ENCODE peak calls at places on chromosomes 6 and 20, in five cellular contexts. N, R, K, T and I are unnamed samples. For H3K9me3, the result is how much of the 10 kb centered on the place peaks cover.

GRCh38 chr6:168716581-168716980 is 275.6 kb downstream of the SMOC2 start:
- DNase-seq in N (no peak), R (no peak), K (no peak), T (no peak), I (no peak)

GRCh38 chr6:151322570-151322969 is 68.8 kb downstream of the ZBTB2 start:
- DNase-seq in N (no peak), R (no peak), K (no peak), T (no peak), I (no peak)

GRCh38 chr6:89400912-89401399 is 11.1 kb downstream of the RRAGD start:
- DNase-seq in N (no peak), R (no peak), K (no peak), T (no peak), I (no peak)

GRCh38 chr6:130282234-130282995 is 59.7 kb upstream of the SAMD3 start:
- DNase-seq in N (peak), R (no peak), K (no peak), T (no peak), I (no peak)

GRCh38 chr6:16332175-16332542 is 93.8 kb downstream of the GMPR start:
- DNase-seq in N (peak), R (peak), K (no peak), T (peak), I (peak)

GRCh38 chr6:129691043-129691640 is 18.8 kb downstream of the ARHGAP18 start:
- DNase-seq in N (no peak), R (no peak), K (no peak), T (no peak), I (no peak)

GRCh38 chr6:47479156-47479541 is 1.6 kb downstream of the CD2AP start:
- DNase-seq in N (no peak), R (no peak), K (no peak), T (no peak), I (peak)

GRCh38 chr6:84094050-84094435 is 60.5 kb downstream of the MRAP2 start:
- DNase-seq in N (no peak), R (no peak), K (no peak), T (no peak), I (no peak)

GRCh38 chr20:57600324-57601210 is 19.7 kb downstream of the ZBP1 start:
- DNase-seq in N (no peak), R (peak), K (no peak), T (no peak), I (no peak)

GRCh38 chr20:51715873-51716215 is 52.3 kb downstream of the ATP9A start:
- DNase-seq in N (no peak), R (no peak), K (no peak), T (no peak), I (no peak)

GRCh38 chr20:21125072-21125848 is 622 bp upstream of the KIZ start:
- DNase-seq in N (peak), R (peak), K (no peak), T (no peak), I (peak)

GRCh38 chr6:169985121-169986015 is 233.9 kb downstream of the ERMARD start:
- DNase-seq in N (no peak), R (no peak), K (peak), T (peak), I (no peak)
- H3K9me3 ChIP-seq in N (under half), R (under half), K (under half), T (under half), I (under half)

GRCh38 chr20:14336667-14337066 is 745 bp downstream of the FLRT3 start:
- DNase-seq in N (peak), R (no peak), K (no peak), T (no peak), I (no peak)

GRCh38 chr20:14335122-14335521 is 2.3 kb downstream of the FLRT3 start:
- DNase-seq in N (no peak), R (no peak), K (no peak), T (no peak), I (no peak)

GRCh38 chr20:14333734-14334133 is 3.7 kb downstream of the FLRT3 start:
- DNase-seq in N (no peak), R (no peak), K (no peak), T (no peak), I (no peak)

GRCh38 chr20:14334306-14334930 is 3.0 kb downstream of the FLRT3 start:
- DNase-seq in N (peak), R (no peak), K (no peak), T (no peak), I (no peak)

GRCh38 chr20:14337400-14338171 is at the start of gene FLRT3:
- DNase-seq in N (peak), R (peak), K (peak), T (peak), I (peak)
- H3K27ac ChIP-seq in N (peak), R (no peak), K (peak), T (peak), I (no peak)

GRCh38 chr6:28384143-28384533 is 15.4 kb downstream of the ZSCAN12 start:
- DNase-seq in N (no peak), R (no peak), K (no peak), T (no peak), I (no peak)

GRCh38 chr6:28378644-28379043 is 20.9 kb downstream of the ZSCAN12 start:
- DNase-seq in N (no peak), R (no peak), K (no peak), T (no peak), I (no peak)

GRCh38 chr6:28377879-28378278 is 21.7 kb downstream of the ZSCAN12 start:
- DNase-seq in N (no peak), R (no peak), K (no peak), T (no peak), I (no peak)

GRCh38 chr6:28380381-28380780 is 19.2 kb downstream of the ZSCAN12 start:
- DNase-seq in N (no peak), R (no peak), K (no peak), T (no peak), I (peak)

GRCh38 chr6:28383235-28384142 is 16.1 kb downstream of the ZSCAN12 start:
- DNase-seq in N (peak), R (peak), K (peak), T (peak), I (no peak)
- H3K9me3 ChIP-seq in N (under half), R (under half), K (under half), T (under half), I (under half)

GRCh38 chr6:4942673-4943009 is 61.2 kb downstream of the RPP40 start:
- DNase-seq in N (no peak), R (no peak), K (no peak), T (no peak), I (no peak)

GRCh38 chr6:4941782-4942672 is 61.8 kb downstream of the RPP40 start:
- DNase-seq in N (peak), R (no peak), K (no peak), T (no peak), I (peak)

GRCh38 chr6:4946521-4946920 is 57.3 kb downstream of the RPP40 start:
- DNase-seq in N (no peak), R (no peak), K (no peak), T (no peak), I (no peak)

GRCh38 chr6:4944325-4944724 is 59.5 kb downstream of the RPP40 start:
- DNase-seq in N (no peak), R (no peak), K (no peak), T (no peak), I (no peak)

GRCh38 chr6:4943716-4944115 is 60.1 kb downstream of the RPP40 start:
- DNase-seq in N (no peak), R (no peak), K (no peak), T (no peak), I (no peak)
- H3K27ac ChIP-seq in N (no peak), R (no peak), K (no peak), T (no peak), I (no peak)

GRCh38 chr6:170045563-170045960 is 245.3 kb downstream of the DLL1 start:
- DNase-seq in N (no peak), R (no peak), K (peak), T (no peak), I (no peak)
- H3K9me3 ChIP-seq in N (under half), R (under half), K (under half), T (under half), I (under half)

GRCh38 chr6:13488896-13489237 is 1.5 kb upstream of the GFOD1 start:
- DNase-seq in N (no peak), R (no peak), K (no peak), T (no peak), I (no peak)
- H3K27ac ChIP-seq in N (no peak), R (peak), K (no peak), T (peak), I (no peak)

DNA sequence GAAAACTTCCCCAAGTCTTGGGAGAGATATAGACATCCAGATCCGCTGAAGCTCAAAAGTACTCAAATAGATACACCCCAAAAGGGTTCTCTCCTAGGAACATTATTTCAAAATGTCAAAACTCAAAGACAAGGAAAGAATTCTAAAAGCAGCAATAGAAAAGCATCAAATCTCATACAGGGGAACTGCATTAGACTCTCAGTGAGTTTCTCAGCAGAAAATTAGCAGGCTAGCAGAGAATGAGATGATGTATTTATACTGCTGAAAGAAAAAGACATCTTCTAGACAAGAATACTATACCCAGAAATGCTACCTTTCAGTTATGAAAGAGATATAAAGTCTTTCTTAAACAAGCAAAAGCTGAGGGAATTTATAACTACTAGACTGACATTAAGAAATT is 75.5 kb upstream of the RIMS1 start:
- DNase-seq in N (no peak), R (no peak), K (no peak), T (no peak), I (no peak)
- H3K9me3 ChIP-seq in N (under half), R (under half), K (under half), T (under half), I (under half)